ENCODE peak calls at places on chromosomes 1 and 21, in nine cellular contexts. D is cardiac muscle cell, N is AG04450, G is left ventricle myocardium inferior, O is neural progenitor cell, J is lung, Z is PC-3, B is A549, M is uterus. Q is an unnamed sample.

GRCh38 chr1:20411196-20411980 is 74.6 kb downstream of the CAMK2N1 start:
- DNase-seq in O (no peak), D (no peak), Z (peak), N (peak), M (no peak), J (peak), B (peak), G (no peak), Q (peak)

GRCh38 chr1:39995973-39996393 is 41.0 kb downstream of the MFSD2A start:
- DNase-seq in D (no peak), B (no peak), Z (no peak), G (no peak), J (no peak), M (no peak), O (no peak), N (no peak), Q (no peak)

GRCh38 chr21:45322231-45322959 is 34.7 kb upstream of the POFUT2 start:
- DNase-seq in O (no peak), G (peak), M (no peak), J (no peak), D (no peak), N (no peak), Z (no peak), B (no peak), Q (no peak)

GRCh38 chr21:32371913-32372314 is 20.9 kb downstream of the URB1 start:
- DNase-seq in D (no peak), O (no peak), J (no peak), B (no peak), Z (peak), N (peak), M (peak), G (no peak), Q (peak)

GRCh38 chr21:41777934-41778815 is 11.3 kb upstream of the RIPK4 start:
- DNase-seq in J (peak), N (peak), O (peak), M (peak), D (peak), G (peak), B (no peak), Z (peak), Q (peak)

GRCh38 chr1:80155371-80155770 is 1148.8 kb upstream of the ADGRL4 start:
- DNase-seq in M (no peak), D (peak), G (no peak), B (no peak), Z (peak), O (peak), N (no peak), J (no peak), Q (peak)

GRCh38 chr1:231385118-231385748 is 36.9 kb downstream of the EGLN1 start:
- DNase-seq in D (no peak), J (no peak), O (no peak), N (no peak), M (no peak), Z (peak), G (no peak), B (no peak), Q (peak)

GRCh38 chr1:158145173-158145719 is 35.4 kb upstream of the CD1D start:
- DNase-seq in Z (peak), D (no peak), B (no peak), M (peak), J (no peak), N (no peak), O (no peak), G (peak), Q (peak)

GRCh38 chr1:177310326-177310725 is 139.6 kb downstream of the BRINP2 start:
- DNase-seq in G (no peak), B (no peak), Z (peak), N (no peak), M (no peak), J (no peak), O (no peak), D (no peak), Q (no peak)

GRCh38 chr1:246091477-246091876 is 415.6 kb downstream of the SMYD3 start:
- DNase-seq in B (no peak), M (no peak), N (no peak), Z (no peak), O (no peak), J (no peak), D (no peak), G (no peak), Q (no peak)

GRCh38 chr21:29196664-29197052 is 66.2 kb downstream of the MAP3K7CL start:
- DNase-seq in N (no peak), D (no peak), Z (peak), G (no peak), J (no peak), M (no peak), B (no peak), O (no peak), Q (no peak)

GRCh38 chr1:212621043-212621829 is 12.7 kb downstream of the ATF3 start:
- DNase-seq in M (no peak), G (no peak), N (no peak), D (no peak), B (no peak), O (peak), J (no peak), Z (no peak), Q (no peak)

GRCh38 chr21:45864436-45864835 is 117.1 kb upstream of the COL6A1 start:
- DNase-seq in D (no peak), Z (no peak), G (no peak), J (no peak), B (no peak), O (no peak), M (no peak), N (no peak), Q (no peak)

GRCh38 chr1:48603222-48603621 is 131.2 kb upstream of the SPATA6 start:
- DNase-seq in M (no peak), N (no peak), Z (no peak), G (no peak), J (no peak), B (no peak), D (no peak), O (no peak), Q (no peak)

GRCh38 chr1:112386786-112387346 is 9.1 kb upstream of the CTTNBP2NL start:
- DNase-seq in G (no peak), M (no peak), B (no peak), O (no peak), Z (no peak), D (peak), N (no peak), J (no peak), Q (no peak)

GRCh38 chr1:151898519-151898991 is 10.8 kb downstream of the THEM4 start:
- DNase-seq in D (no peak), G (no peak), O (no peak), Z (no peak), M (no peak), N (no peak), J (no peak), B (no peak), Q (no peak)

GRCh38 chr1:12477936-12478611 is 139.9 kb downstream of the DHRS3 start:
- DNase-seq in G (peak), O (peak), Z (peak), N (peak), M (peak), J (peak), D (peak), B (peak), Q (peak)

GRCh38 chr1:110106013-110106941 is 6.0 kb upstream of the UBL4B start:
- DNase-seq in Z (peak), O (peak), G (peak), B (peak), J (peak), N (peak), M (peak), D (peak), Q (peak)

GRCh38 chr1:170676628-170677027 is 12.7 kb downstream of the PRRX1 start:
- DNase-seq in O (no peak), Z (no peak), D (no peak), B (no peak), M (no peak), G (no peak), N (no peak), J (no peak), Q (no peak)

GRCh38 chr1:168974117-168974516 is 132.4 kb upstream of the ATP1B1 start:
- DNase-seq in O (no peak), G (no peak), Z (peak), N (no peak), J (no peak), B (no peak), M (no peak), D (no peak), Q (no peak)

GRCh38 chr1:166166400-166166699 is 451 bp downstream of the FAM78B start:
- DNase-seq in Z (no peak), M (peak), O (peak), D (no peak), N (no peak), B (no peak), J (no peak), G (no peak), Q (no peak)

GRCh38 chr1:36391271-36391670 is 5.5 kb upstream of the STK40 start:
- DNase-seq in Z (no peak), D (no peak), N (no peak), O (no peak), J (no peak), B (no peak), G (no peak), M (no peak), Q (no peak)
- H3K27ac ChIP-seq in Z (no peak), D (no peak), N (no peak), O (no peak), J (no peak), B (no peak), G (no peak), M (no peak), Q (peak)

DNA sequence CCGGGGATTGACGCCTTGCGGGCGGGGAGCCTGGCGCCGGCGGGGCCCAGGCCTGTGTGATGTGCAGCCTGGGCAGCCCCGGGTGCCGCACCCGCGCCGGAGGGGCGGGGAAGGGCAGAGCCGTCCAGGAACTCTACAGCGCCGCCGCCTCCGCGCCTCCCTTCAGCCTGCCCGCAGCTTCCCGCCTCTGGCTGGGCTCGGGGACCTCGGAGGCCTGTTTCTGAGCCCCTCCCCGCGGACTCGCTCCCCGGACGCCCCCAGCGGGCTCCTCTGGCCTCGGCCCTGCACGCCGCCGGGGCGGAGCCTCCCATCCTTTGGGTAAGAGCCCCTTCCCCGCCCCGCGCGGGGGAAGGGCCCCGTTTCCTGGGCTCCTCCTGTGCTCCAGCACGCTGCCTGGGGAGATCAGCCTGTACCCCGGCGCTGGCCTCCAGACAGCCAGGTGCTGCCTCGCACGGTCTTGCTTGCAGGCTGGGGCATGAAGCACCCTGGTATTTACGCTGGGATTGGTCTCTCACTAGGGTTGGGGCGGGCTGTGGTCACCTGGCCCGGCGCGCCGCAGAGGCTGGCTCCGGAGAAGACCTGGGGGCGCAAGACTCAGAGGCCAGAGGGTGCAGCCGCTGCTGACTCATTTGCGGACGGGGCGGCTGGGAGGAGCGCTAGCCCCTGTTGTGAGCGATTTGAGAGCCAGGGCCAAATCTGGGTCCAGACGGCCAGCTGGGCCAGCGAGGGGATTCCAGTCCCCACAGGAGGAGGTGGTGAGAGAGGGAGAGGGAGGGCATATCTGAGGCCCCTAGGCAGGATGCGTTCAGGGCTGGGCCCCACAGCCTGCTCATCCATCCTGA is 5.7 kb upstream of the ACOT11 start:
- DNase-seq in J (peak), B (peak), D (peak), G (peak), Z (no peak), O (peak), M (peak), N (no peak), Q (peak)
- TF ChIP-seq CTCF in J (no peak), B (no peak), D (no peak), G (no peak), Z (no peak), O (peak), M (peak), N (peak), Q (peak)

DNA sequence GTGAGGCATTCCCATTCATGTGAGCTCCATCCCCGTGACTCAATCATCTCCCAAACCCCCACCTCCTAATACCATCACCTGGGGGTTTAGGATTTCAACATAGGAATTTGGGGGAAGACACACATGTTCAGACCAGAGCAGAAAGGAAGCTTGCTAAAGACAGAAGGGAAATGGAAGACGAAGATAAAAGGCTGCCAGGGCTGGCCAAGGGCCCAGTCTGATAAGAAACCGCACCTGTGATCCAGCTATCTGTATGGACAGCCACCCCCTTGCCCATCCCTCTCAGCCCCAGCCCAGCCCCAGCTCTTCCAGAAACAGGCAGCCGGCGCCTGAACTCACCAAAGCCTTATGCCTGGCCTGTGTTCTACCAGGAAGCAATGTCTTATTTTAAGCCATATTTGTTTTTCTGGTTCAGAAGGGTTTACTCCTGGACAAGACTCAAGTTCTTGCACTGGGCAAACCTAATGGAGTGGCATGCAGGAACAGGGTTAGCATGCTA is 198.4 kb upstream of the VAMP3 start:
- DNase-seq in G (no peak), N (no peak), J (no peak), B (no peak), D (no peak), O (no peak), Z (no peak), M (no peak), Q (peak)
- H3K27ac ChIP-seq in G (no peak), N (no peak), J (no peak), B (no peak), D (no peak), O (no peak), Z (no peak), M (no peak), Q (peak)

GRCh38 chr1:94702440-94702810 is 117.7 kb upstream of the SLC44A3 start:
- DNase-seq in J (no peak), B (no peak), O (no peak), G (no peak), M (peak), N (no peak), D (no peak), Z (no peak), Q (no peak)
- TF ChIP-seq CTCF in J (no peak), B (no peak), O (no peak), G (no peak), M (no peak), N (no peak), D (no peak), Z (no peak), Q (no peak)

GRCh38 chr21:34614443-34614692 is 545 bp downstream of the RCAN1 start:
- DNase-seq in J (no peak), Z (no peak), N (no peak), D (no peak), G (no peak), O (no peak), M (no peak), B (no peak), Q (no peak)
- H3K27ac ChIP-seq in J (peak), Z (no peak), N (no peak), D (peak), G (peak), O (no peak), M (peak), B (peak), Q (peak)

GRCh38 chr1:89454845-89455521 is 69.6 kb upstream of the LRRC8B start:
- DNase-seq in M (peak), B (peak), D (peak), O (peak), N (no peak), G (no peak), J (no peak), Z (peak), Q (peak)
- TF ChIP-seq CTCF in M (peak), B (peak), D (peak), O (peak), N (peak), G (peak), J (peak), Z (peak), Q (peak)

GRCh38 chr1:156080598-156081173 is 1.6 kb downstream of the MEX3A start:
- DNase-seq in G (no peak), M (no peak), J (no peak), B (no peak), N (no peak), O (peak), D (no peak), Z (no peak), Q (no peak)

GRCh38 chr1:156082111-156083091 is at the start of gene MEX3A:
- DNase-seq in G (peak), D (peak), O (peak), Z (peak), J (peak), N (no peak), M (peak), B (peak), Q (peak)

GRCh38 chr1:156079762-156080597 is 2.3 kb downstream of the MEX3A start:
- DNase-seq in G (no peak), N (no peak), D (no peak), Z (no peak), J (no peak), M (no peak), O (peak), B (no peak), Q (no peak)

GRCh38 chr1:156083800-156084790 is 1.8 kb upstream of the MEX3A start:
- DNase-seq in B (no peak), O (peak), N (no peak), M (no peak), J (no peak), Z (no peak), G (no peak), D (no peak), Q (no peak)

DNA sequence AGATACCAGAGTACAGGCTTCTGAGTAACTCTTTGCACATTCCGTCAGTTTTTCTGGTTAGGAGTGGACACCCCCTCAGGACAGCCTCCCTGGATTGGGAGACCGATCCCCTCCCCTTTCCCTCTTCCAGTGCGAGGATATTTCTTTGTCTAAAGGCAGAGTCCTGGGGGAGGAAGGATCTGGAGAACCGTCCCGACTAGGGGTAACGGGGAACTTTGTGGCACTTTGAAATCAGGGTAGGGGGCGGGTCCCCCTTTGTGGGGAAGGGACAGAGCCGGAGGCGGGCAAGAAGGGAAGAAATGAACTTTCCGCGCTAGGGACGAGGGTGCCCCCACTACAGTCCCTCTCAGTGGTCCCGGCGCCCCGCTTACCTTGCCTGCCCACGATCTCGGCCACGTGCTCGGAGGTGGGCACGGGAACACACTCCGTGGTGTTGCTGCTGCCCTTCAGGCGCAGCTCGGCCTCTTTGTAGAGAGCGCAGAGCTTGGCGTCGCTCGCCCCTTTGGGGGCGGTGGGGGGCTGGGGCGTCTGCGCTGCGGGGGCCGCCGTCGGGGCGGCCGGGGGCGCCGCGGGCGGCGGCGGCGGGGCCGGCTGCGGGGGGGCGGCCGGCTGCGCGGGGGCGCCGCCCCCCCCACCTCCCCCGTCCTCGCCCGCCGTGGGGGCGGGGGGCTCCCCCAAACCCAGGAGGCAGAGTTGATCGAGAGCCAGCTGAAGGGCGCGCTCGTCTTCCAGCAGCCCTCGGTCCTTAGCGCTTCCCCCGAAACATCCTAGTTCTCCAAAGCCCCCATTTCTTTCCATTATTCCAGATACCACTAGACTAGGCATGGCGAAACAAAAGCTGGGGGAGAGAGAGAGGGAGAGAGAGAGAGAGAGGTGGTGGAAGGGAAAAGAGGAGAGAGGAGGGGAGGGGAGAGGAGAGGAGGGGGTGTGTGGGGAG is 823 bp downstream of the MEX3A start:
- DNase-seq in B (no peak), N (no peak), D (peak), G (no peak), Z (no peak), O (peak), J (no peak), M (no peak), Q (no peak)
- H3K27ac ChIP-seq in B (peak), N (peak), D (peak), G (no peak), Z (no peak), O (peak), J (no peak), M (peak), Q (peak)

GRCh38 chr1:81801032-81801833 is 499 bp downstream of the ADGRL2 start:
- DNase-seq in N (peak), J (peak), D (peak), O (peak), B (peak), M (peak), G (peak), Z (peak), Q (peak)

GRCh38 chr1:81797701-81798100 is 3.0 kb upstream of the ADGRL2 start:
- DNase-seq in Z (no peak), M (no peak), G (no peak), O (no peak), D (no peak), B (no peak), J (no peak), N (no peak), Q (no peak)

GRCh38 chr1:81800741-81801031 is at the start of gene ADGRL2:
- DNase-seq in D (no peak), M (no peak), Z (no peak), G (no peak), O (no peak), N (no peak), J (peak), B (no peak), Q (no peak)

GRCh38 chr1:81801834-81802531 is 1.2 kb downstream of the ADGRL2 start:
- DNase-seq in G (peak), Z (no peak), M (peak), D (peak), N (no peak), O (peak), J (peak), B (no peak), Q (peak)

DNA sequence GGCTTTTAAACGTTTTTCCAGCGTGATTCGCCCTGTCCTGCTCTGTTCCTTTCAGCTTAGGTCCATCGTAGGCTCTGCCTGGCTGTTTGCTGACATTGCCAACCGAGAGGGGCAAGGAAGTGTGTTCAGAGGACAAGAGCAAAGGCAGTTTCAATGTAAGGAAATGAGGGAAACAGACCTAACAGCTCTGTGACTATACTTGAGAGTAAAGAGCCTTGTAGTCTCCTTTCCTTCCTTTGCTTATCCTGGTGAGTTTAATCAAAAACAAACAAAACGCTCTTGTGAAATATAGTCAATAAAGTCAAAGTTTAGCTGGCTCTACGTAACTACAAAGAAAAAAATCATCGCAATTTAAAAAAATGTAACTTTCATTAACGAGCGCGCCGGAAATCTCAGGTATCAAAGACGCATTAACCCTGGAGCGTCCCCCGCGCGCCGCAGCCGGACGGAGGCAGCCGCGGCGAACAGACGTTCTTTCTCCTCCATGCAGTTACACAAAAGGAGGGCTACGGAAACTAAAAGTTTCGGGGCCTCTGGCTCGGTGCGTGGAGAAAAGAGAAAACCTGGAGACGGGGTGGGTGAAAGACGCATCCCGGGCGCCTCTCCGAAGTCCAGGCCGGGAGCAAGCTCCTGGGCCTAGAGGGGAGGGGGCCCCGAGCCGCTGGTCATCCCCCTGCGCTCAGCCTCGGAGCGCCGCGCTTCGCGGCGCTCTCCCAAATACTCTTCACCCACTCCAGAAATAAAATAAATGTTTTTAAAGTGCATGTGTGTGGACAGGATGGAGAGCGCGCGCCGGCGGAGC is 594 bp upstream of the ADGRL2 start:
- DNase-seq in M (peak), N (peak), J (peak), O (peak), B (no peak), G (peak), Z (no peak), D (peak), Q (peak)
- TF ChIP-seq CTCF in M (no peak), N (no peak), J (no peak), O (no peak), B (no peak), G (no peak), Z (no peak), D (peak), Q (no peak)

Q was measured in RWPE1.